ENCODE peak calls at places on chromosomes 6 and 20, in four cellular contexts. Y is CD8-positive, alpha-beta T cell; M is stomach; B is fibroblast of lung. V is an unnamed sample. For H3K4me1, the result is how much of the 10 kb centered on the place peaks cover.

GRCh38 chr20:1803216-1804128 is 91.7 kb upstream of the SIRPA start:
- DNase-seq in Y (peak), M (peak), B (peak), V (no peak)

GRCh38 chr6:56764081-56764566 is 121.4 kb upstream of the DST start:
- DNase-seq in Y (no peak), M (no peak), B (peak), V (no peak)

GRCh38 chr6:24951831-24952299 is 16.1 kb upstream of the RIPOR2 start:
- DNase-seq in Y (peak), M (no peak), B (no peak), V (peak)

GRCh38 chr6:144007779-144008500 is at the start of gene PLAGL1:
- DNase-seq in Y (no peak), M (peak), B (peak), V (peak)

GRCh38 chr6:56798163-56798562 is 155.5 kb upstream of the DST start:
- DNase-seq in Y (no peak), M (no peak), B (peak), V (no peak)

GRCh38 chr6:163491901-163492300 is 77.4 kb downstream of the QKI start:
- DNase-seq in Y (no peak), M (no peak), B (no peak), V (no peak)

GRCh38 chr6:163393923-163394322 is 20.6 kb upstream of the QKI start:
- DNase-seq in Y (no peak), M (no peak), B (no peak), V (no peak)

GRCh38 chr20:57329608-57330221 is at the start of gene SPO11:
- DNase-seq in Y (no peak), M (no peak), B (no peak), V (no peak)

GRCh38 chr20:49344975-49345374 is 67.1 kb upstream of the ZNFX1 start:
- DNase-seq in Y (no peak), M (no peak), B (peak), V (no peak)

GRCh38 chr6:111922454-111923297 is 49.4 kb upstream of the FYN start:
- DNase-seq in Y (no peak), M (no peak), B (peak), V (no peak)

GRCh38 chr6:157471895-157472686 is 91.1 kb downstream of the ZDHHC14 start:
- DNase-seq in Y (no peak), M (no peak), B (no peak), V (no peak)

GRCh38 chr20:52268184-52268583 is 76.6 kb upstream of the ZFP64 start:
- DNase-seq in Y (no peak), M (no peak), B (peak), V (no peak)

GRCh38 chr6:110345025-110345424 is 13.1 kb downstream of the METTL24 start:
- DNase-seq in Y (no peak), M (no peak), B (no peak), V (no peak)

GRCh38 chr6:3026811-3027626 is 27.3 kb downstream of the NQO2 start:
- DNase-seq in Y (peak), M (no peak), B (no peak), V (peak)

GRCh38 chr20:15224199-15224598 is 886.8 kb upstream of the FLRT3 start:
- DNase-seq in Y (no peak), M (no peak), B (no peak), V (no peak)

GRCh38 chr6:134111062-134111677 is 58.7 kb upstream of the SLC2A12 start:
- DNase-seq in Y (peak), M (no peak), B (peak), V (peak)

GRCh38 chr20:62357681-62358080 is 9.4 kb downstream of the LAMA5 start:
- DNase-seq in Y (no peak), M (no peak), B (no peak), V (no peak)

GRCh38 chr20:4898282-4898681 is 103.0 kb downstream of the SLC23A2 start:
- DNase-seq in Y (no peak), M (peak), B (peak), V (no peak)

GRCh38 chr20:60589624-60590023 is 631.4 kb downstream of the CDH26 start:
- DNase-seq in Y (no peak), M (no peak), B (peak), V (no peak)

GRCh38 chr6:132020138-132020551 is 69.0 kb upstream of the CCN2 start:
- DNase-seq in Y (no peak), M (no peak), B (peak), V (no peak)

GRCh38 chr6:45327956-45328522 is at the start of gene RUNX2:
- DNase-seq in Y (peak), M (no peak), B (peak), V (no peak)

GRCh38 chr6:168574699-168575195 is 133.8 kb downstream of the SMOC2 start:
- DNase-seq in Y (no peak), M (no peak), B (no peak), V (no peak)

GRCh38 chr6:7919871-7920270 is 9.3 kb upstream of the TXNDC5 start:
- DNase-seq in Y (no peak), M (no peak), B (no peak), V (peak)

GRCh38 chr6:106097368-106098231 is 11.5 kb downstream of the PRDM1 start:
- DNase-seq in Y (peak), M (no peak), B (peak), V (peak)

GRCh38 chr6:113909224-113909856 is 52.2 kb downstream of the MARCKS start:
- DNase-seq in Y (no peak), M (no peak), B (peak), V (peak)

GRCh38 chr20:431012-431904 is 23.2 kb downstream of the RBCK1 start:
- DNase-seq in Y (peak), M (peak), B (peak), V (peak)

GRCh38 chr6:3628143-3628840 is 123.2 kb downstream of the PXDC1 start:
- DNase-seq in Y (peak), M (no peak), B (no peak), V (no peak)

GRCh38 chr6:1832844-1833787 is 223.4 kb downstream of the FOXC1 start:
- DNase-seq in Y (no peak), M (peak), B (peak), V (no peak)

GRCh38 chr6:127855542-127856159 is 45.2 kb downstream of the THEMIS start:
- DNase-seq in Y (peak), M (no peak), B (peak), V (peak)

GRCh38 chr6:53011993-53012392 is 16.9 kb upstream of the GSTA4 start:
- DNase-seq in Y (no peak), M (no peak), B (peak), V (no peak)

GRCh38 chr6:75296811-75297779 is 12.5 kb upstream of the TMEM30A start:
- DNase-seq in Y (no peak), M (no peak), B (peak), V (no peak)

GRCh38 chr20:9185511-9185910 is 116.6 kb downstream of the PLCB4 start:
- DNase-seq in Y (no peak), M (no peak), B (peak), V (no peak)

GRCh38 chr6:70811788-70812187 is 144.1 kb downstream of the SMAP1 start:
- DNase-seq in Y (no peak), M (no peak), B (peak), V (no peak)

GRCh38 chr20:46177768-46178167 is 59.7 kb downstream of the CD40 start:
- DNase-seq in Y (no peak), M (no peak), B (no peak), V (no peak)

GRCh38 chr6:170007468-170008240 is 256.2 kb downstream of the ERMARD start:
- DNase-seq in Y (no peak), M (no peak), B (no peak), V (no peak)

GRCh38 chr6:2940010-2940850 is 31.1 kb downstream of the SERPINB6 start:
- DNase-seq in Y (peak), M (peak), B (no peak), V (peak)

GRCh38 chr6:34226066-34226465 is 10.6 kb upstream of the HMGA1 start:
- DNase-seq in Y (no peak), M (no peak), B (no peak), V (no peak)

GRCh38 chr6:34225551-34225950 is 11.1 kb upstream of the HMGA1 start:
- DNase-seq in Y (no peak), M (no peak), B (no peak), V (no peak)

GRCh38 chr6:34229877-34230276 is 6.8 kb upstream of the HMGA1 start:
- DNase-seq in Y (no peak), M (no peak), B (no peak), V (no peak)

GRCh38 chr6:34226731-34227586 is 9.7 kb upstream of the HMGA1 start:
- DNase-seq in Y (no peak), M (no peak), B (no peak), V (no peak)

GRCh38 chr6:34227656-34228421 is 8.8 kb upstream of the HMGA1 start:
- DNase-seq in Y (no peak), M (no peak), B (no peak), V (no peak)
- H3K27ac ChIP-seq in Y (no peak), M (no peak), B (no peak), V (no peak)

GRCh38 chr6:11428351-11428750 is 109.2 kb upstream of the TMEM170B start:
- DNase-seq in Y (no peak), M (no peak), B (no peak), V (no peak)
- H3K4me3 ChIP-seq in Y (no peak), M (no peak), B (no peak), V (no peak)

GRCh38 chr6:149332602-149333311 is 15.2 kb downstream of the TAB2 start:
- DNase-seq in Y (no peak), M (no peak), B (no peak), V (no peak)
- H3K4me1 ChIP-seq in Y (half or more), M (under half), B (under half), V (half or more)

GRCh38 chr6:37168163-37168758 is 1.7 kb upstream of the PIM1 start:
- DNase-seq in Y (no peak), M (no peak), B (no peak), V (no peak)
- H3K27ac ChIP-seq in Y (no peak), M (peak), B (no peak), V (no peak)

GRCh38 chr20:34874094-34874654 is 1.5 kb upstream of the GGT7 start:
- DNase-seq in Y (peak), M (peak), B (peak), V (no peak)
- H3K4me3 ChIP-seq in Y (no peak), M (no peak), B (no peak), V (no peak)

GRCh38 chr20:31664696-31665354 is 27.1 kb downstream of the COX4I2 start:
- DNase-seq in Y (no peak), M (no peak), B (no peak), V (no peak)
- H3K4me1 ChIP-seq in Y (under half), M (half or more), B (under half), V (under half)

GRCh38 chr6:35057449-35058030 is 83.6 kb downstream of the TCP11 start:
- DNase-seq in Y (no peak), M (no peak), B (no peak), V (no peak)

GRCh38 chr6:35058041-35058675 is 83.0 kb downstream of the TCP11 start:
- DNase-seq in Y (no peak), M (no peak), B (no peak), V (no peak)

GRCh38 chr6:35058827-35059522 is 82.2 kb downstream of the TCP11 start:
- DNase-seq in Y (no peak), M (peak), B (no peak), V (no peak)

GRCh38 chr6:35055906-35056305 is 85.2 kb downstream of the TCP11 start:
- DNase-seq in Y (no peak), M (no peak), B (no peak), V (no peak)

DNA sequence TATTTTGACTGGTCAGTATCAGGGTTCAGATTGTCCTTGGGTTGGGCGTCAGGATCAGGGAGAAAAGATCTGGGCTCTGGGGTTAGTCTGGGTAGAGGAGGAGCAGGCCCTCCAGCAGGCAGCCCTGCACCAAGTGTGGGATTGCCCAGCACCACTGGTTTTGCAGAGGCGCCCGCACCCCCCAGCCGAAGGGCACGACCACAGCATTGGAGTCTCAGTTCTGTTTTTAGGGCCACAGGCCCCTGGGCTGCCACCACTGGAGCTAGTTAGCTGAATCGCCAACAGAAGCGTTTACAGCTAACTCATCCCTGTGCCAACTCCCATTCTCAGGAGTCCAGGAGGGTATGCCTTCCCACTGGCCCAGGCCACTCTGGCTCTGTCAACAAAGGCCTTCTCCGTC is 84.2 kb downstream of the TCP11 start:
- DNase-seq in Y (no peak), M (no peak), B (no peak), V (no peak)
- H3K27ac ChIP-seq in Y (no peak), M (peak), B (no peak), V (no peak)

DNA sequence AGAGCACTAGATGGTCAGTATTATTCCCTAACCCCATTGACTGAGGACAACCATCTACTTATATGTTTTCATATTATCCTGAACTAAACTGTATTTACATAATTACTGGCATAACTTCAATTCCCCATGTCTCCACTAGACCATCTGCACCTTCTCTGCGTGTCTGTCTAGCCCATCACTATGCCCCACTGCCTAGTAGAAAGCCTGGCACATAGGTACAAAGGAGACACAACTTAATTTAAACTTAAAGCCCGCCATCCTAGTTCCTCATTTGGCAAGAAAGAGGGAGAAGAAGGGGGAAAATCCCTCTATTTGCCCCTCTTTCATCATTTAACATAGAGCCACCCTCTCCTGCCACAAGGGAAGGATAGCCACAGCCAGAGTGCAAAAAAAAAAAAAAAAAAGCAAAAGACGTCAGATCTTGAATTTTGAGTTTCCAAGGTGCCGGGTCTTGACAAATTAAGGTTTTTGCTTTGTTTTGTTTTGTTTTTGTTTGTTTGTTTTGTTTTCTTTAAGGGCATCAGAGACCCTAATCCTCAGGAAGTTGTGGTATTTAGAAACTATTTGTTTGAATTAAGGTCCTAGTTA is 1.8 kb downstream of the PKIG start:
- DNase-seq in Y (no peak), M (no peak), B (no peak), V (no peak)
- H3K4me3 ChIP-seq in Y (no peak), M (peak), B (peak), V (no peak)

GRCh38 chr6:85464260-85464644 is 14.4 kb downstream of the NT5E start:
- DNase-seq in Y (peak), M (no peak), B (peak), V (no peak)

GRCh38 chr6:85463621-85464259 is 13.9 kb downstream of the NT5E start:
- DNase-seq in Y (no peak), M (no peak), B (no peak), V (no peak)

GRCh38 chr6:85464722-85465150 is 14.9 kb downstream of the NT5E start:
- DNase-seq in Y (peak), M (no peak), B (peak), V (no peak)

GRCh38 chr6:85468326-85468725 is 18.4 kb downstream of the NT5E start:
- DNase-seq in Y (no peak), M (no peak), B (no peak), V (no peak)

GRCh38 chr6:85465762-85466161 is 15.9 kb downstream of the NT5E start:
- DNase-seq in Y (no peak), M (no peak), B (no peak), V (no peak)
- H3K4me1 ChIP-seq in Y (half or more), M (under half), B (under half), V (under half)